ENCODE peak calls at places on chromosomes 16 and 17, in ten cellular contexts. Z, R, K, A, I, H, Q, E, U and Y are unnamed samples.
A peak's percentile ranks its signal among the peaks of the same experiment; 100 is the strongest.

GRCh38 chr17:45129426-45129939 is 2.8 kb downstream of the PLCD3 start:
- DNase-seq in Z (peak; percentile 68), R (no peak), K (peak; percentile 53), A (no peak), I (no peak), H (no peak), Q (no peak), E (no peak), U (no peak), Y (no peak)

GRCh38 chr17:4477286-4477791 is 21.3 kb upstream of the SPNS2 start:
- DNase-seq in Z (no peak), R (no peak), K (peak; percentile 34), A (no peak), I (no peak), H (no peak), Q (no peak), E (no peak), U (no peak), Y (no peak)

GRCh38 chr17:69763503-69763902 is 311.5 kb upstream of the KCNJ16 start:
- DNase-seq in Z (no peak), R (no peak), K (peak; percentile 48), A (no peak), I (peak; percentile 54), H (no peak), Q (no peak), E (no peak), U (peak; percentile 53), Y (no peak)

GRCh38 chr16:56793504-56793903 is 63.6 kb downstream of the NUP93 start:
- DNase-seq in Z (no peak), R (peak; percentile 43), K (peak; percentile 52), A (no peak), I (peak; percentile 51), H (no peak), Q (no peak), E (no peak), U (peak; percentile 63), Y (peak; percentile 27)

GRCh38 chr17:74699236-74699635 is 13.5 kb downstream of the CD300LF start:
- DNase-seq in Z (no peak), R (no peak), K (no peak), A (no peak), I (no peak), H (no peak), Q (no peak), E (no peak), U (no peak), Y (no peak)

GRCh38 chr17:69122065-69122464 is 19.6 kb downstream of the ABCA6 start:
- DNase-seq in Z (no peak), R (no peak), K (no peak), A (no peak), I (no peak), H (no peak), Q (no peak), E (no peak), U (no peak), Y (no peak)

GRCh38 chr17:67294451-67295199 is 49.6 kb upstream of the HELZ start:
- DNase-seq in Z (no peak), R (no peak), K (no peak), A (no peak), I (no peak), H (no peak), Q (no peak), E (no peak), U (no peak), Y (no peak)

GRCh38 chr17:76791053-76791980 is 53.4 kb downstream of the MFSD11 start:
- DNase-seq in Z (no peak), R (peak; percentile 76), K (peak; percentile 86), A (no peak), I (peak; percentile 38), H (peak; percentile 29), Q (no peak), E (no peak), U (peak; percentile 63), Y (peak; percentile 80)

GRCh38 chr17:83152745-83153611 is 73.6 kb downstream of the METRNL start:
- DNase-seq in Z (peak; percentile 77), R (no peak), K (no peak), A (no peak), I (no peak), H (peak; percentile 11), Q (peak; percentile 73), E (peak; percentile 35), U (no peak), Y (no peak)

GRCh38 chr17:38315497-38315896 is 18.5 kb downstream of the MRPL45 start:
- DNase-seq in Z (no peak), R (no peak), K (no peak), A (no peak), I (no peak), H (no peak), Q (no peak), E (no peak), U (no peak), Y (no peak)

GRCh38 chr17:46013502-46014165 is 14.6 kb downstream of the STH start:
- DNase-seq in Z (no peak), R (no peak), K (peak; percentile 87), A (peak; percentile 31), I (peak; percentile 70), H (no peak), Q (no peak), E (no peak), U (peak; percentile 64), Y (no peak)

GRCh38 chr17:45230787-45231480 is 9.2 kb downstream of the FMNL1 start:
- DNase-seq in Z (peak; percentile 68), R (no peak), K (peak; percentile 85), A (no peak), I (peak; percentile 33), H (no peak), Q (no peak), E (no peak), U (peak; percentile 69), Y (no peak)

GRCh38 chr17:38906429-38907172 is 18.8 kb upstream of the LASP1NB start:
- DNase-seq in Z (no peak), R (no peak), K (no peak), A (no peak), I (no peak), H (no peak), Q (peak; percentile 9), E (no peak), U (peak; percentile 41), Y (no peak)

GRCh38 chr17:42054101-42054500 is 3.7 kb upstream of the C17orf113 start:
- DNase-seq in Z (no peak), R (no peak), K (no peak), A (no peak), I (no peak), H (no peak), Q (no peak), E (no peak), U (no peak), Y (no peak)

GRCh38 chr16:81809567-81809966 is 30.5 kb downstream of the PLCG2 start:
- DNase-seq in Z (no peak), R (no peak), K (no peak), A (no peak), I (no peak), H (no peak), Q (no peak), E (no peak), U (no peak), Y (no peak)

GRCh38 chr17:35790826-35791225 is 4.6 kb downstream of the MMP28 start:
- DNase-seq in Z (peak; percentile 20), R (no peak), K (no peak), A (no peak), I (no peak), H (no peak), Q (no peak), E (no peak), U (peak; percentile 26), Y (no peak)
- H3K4me3 ChIP-seq in Z (no peak overlapping the region), R (no peak overlapping the region), K (no peak overlapping the region), A (no peak overlapping the region), I (no peak overlapping the region), H (no peak overlapping the region), Q (no peak overlapping the region), E (no peak overlapping the region), U (no peak overlapping the region), Y (no peak overlapping the region)

GRCh38 chr16:11670171-11671131 is 2.2 kb downstream of the SNN start:
- DNase-seq in Z (no peak), R (no peak), K (peak; percentile 29), A (no peak), I (no peak), H (no peak), Q (no peak), E (no peak), U (no peak), Y (no peak)
- H3K4me3 ChIP-seq in Z (peak overlapping the region; percentile 97), R (no peak overlapping the region), K (no peak overlapping the region), A (no peak overlapping the region), I (no peak overlapping the region), H (no peak overlapping the region), Q (peak overlapping the region; percentile 98), E (no peak overlapping the region), U (no peak overlapping the region), Y (peak overlapping the region; percentile 77)

GRCh38 chr17:2855063-2855600 is 58.9 kb downstream of the RAP1GAP2 start:
- DNase-seq in Z (no peak), R (no peak), K (peak; percentile 20), A (no peak), I (peak; percentile 34), H (no peak), Q (no peak), E (no peak), U (peak; percentile 17), Y (no peak)

GRCh38 chr17:2853722-2854580 is 57.7 kb downstream of the RAP1GAP2 start:
- DNase-seq in Z (no peak), R (no peak), K (peak; percentile 63), A (no peak), I (no peak), H (peak; percentile 67), Q (no peak), E (no peak), U (peak; percentile 22), Y (no peak)

GRCh38 chr17:2860045-2860444 is 63.8 kb downstream of the RAP1GAP2 start:
- DNase-seq in Z (no peak), R (no peak), K (no peak), A (no peak), I (no peak), H (no peak), Q (no peak), E (no peak), U (no peak), Y (no peak)

GRCh38 chr17:2854662-2855061 is 58.4 kb downstream of the RAP1GAP2 start:
- DNase-seq in Z (no peak), R (no peak), K (peak; percentile 11), A (no peak), I (no peak), H (peak; percentile 73), Q (no peak), E (no peak), U (no peak), Y (no peak)

DNA sequence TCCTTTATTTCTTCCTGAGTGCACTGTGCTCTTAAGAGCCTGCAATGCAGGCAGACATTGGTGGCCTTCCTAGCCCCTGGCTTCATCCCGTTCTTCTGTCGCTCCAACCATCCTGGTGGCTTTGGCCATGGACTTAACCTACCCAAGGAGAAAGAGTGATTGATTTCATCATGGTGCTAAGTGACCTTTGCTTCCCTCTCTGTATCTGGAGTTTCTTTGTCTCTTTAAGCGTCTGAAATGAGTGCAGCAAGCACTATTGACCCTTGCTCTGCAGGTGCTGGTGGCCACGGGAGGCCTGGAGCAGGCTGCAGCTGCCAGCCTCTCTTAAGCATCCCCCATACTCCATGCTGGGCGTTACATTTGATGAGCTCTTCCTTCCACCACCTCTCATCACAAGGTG is 60.5 kb downstream of the RAP1GAP2 start:
- DNase-seq in Z (no peak), R (no peak), K (no peak), A (no peak), I (no peak), H (no peak), Q (no peak), E (no peak), U (no peak), Y (no peak)
- H3K4me3 ChIP-seq in Z (no peak overlapping the region), R (no peak overlapping the region), K (no peak overlapping the region), A (no peak overlapping the region), I (no peak overlapping the region), H (no peak overlapping the region), Q (no peak overlapping the region), E (no peak overlapping the region), U (no peak overlapping the region), Y (no peak overlapping the region)

GRCh38 chr17:43367588-43368242 is 31.1 kb upstream of the ARL4D start:
- DNase-seq in Z (no peak), R (peak; percentile 89), K (peak; percentile 93), A (peak; percentile 84), I (peak; percentile 97), H (no peak), Q (no peak), E (no peak), U (peak; percentile 94), Y (peak; percentile 81)
- H3K4me3 ChIP-seq in Z (peak overlapping the region; percentile 53), R (peak overlapping the region; percentile 72), K (peak overlapping the region; percentile 68), A (peak overlapping the region; percentile 30), I (peak overlapping the region; percentile 35), H (no peak overlapping the region), Q (peak overlapping the region; percentile 56), E (no peak overlapping the region), U (peak overlapping the region; percentile 19), Y (peak overlapping the region; percentile 5)